ENCODE peak calls at places on chromosome 10, in eight cellular contexts. One of them, this sample, is unnamed.

GRCh38 chr10:132763545-132763944 is 22.4 kb downstream of the NKX6-2 start:
- DNase-seq in fibroblast of lung: no peak
- DNase-seq in AG09309: no peak
- DNase-seq in left ventricle myocardium inferior: no peak
- DNase-seq in AG09319: no peak
- DNase-seq in mesothelial cell of epicardium: no peak
- DNase-seq in MCF 10A: no peak
- DNase-seq in GM23338: no peak
- DNase-seq in this sample: no peak

GRCh38 chr10:90969148-90969547 is 48.3 kb upstream of the ANKRD1 start:
- DNase-seq in fibroblast of lung: no peak
- DNase-seq in left ventricle myocardium inferior: no peak
- DNase-seq in mesothelial cell of epicardium: no peak
- DNase-seq in AG09309: no peak
- DNase-seq in MCF 10A: peak
- DNase-seq in GM23338: no peak
- DNase-seq in AG09319: no peak
- DNase-seq in this sample: no peak

GRCh38 chr10:128274938-128275337 is 148.7 kb upstream of the MKI67 start:
- DNase-seq in fibroblast of lung: no peak
- DNase-seq in left ventricle myocardium inferior: no peak
- DNase-seq in MCF 10A: peak
- DNase-seq in AG09309: peak
- DNase-seq in AG09319: no peak
- DNase-seq in mesothelial cell of epicardium: no peak
- DNase-seq in GM23338: no peak
- DNase-seq in this sample: peak

GRCh38 chr10:77160679-77161078 is 476.9 kb downstream of the KCNMA1 start:
- DNase-seq in fibroblast of lung: peak
- DNase-seq in MCF 10A: peak
- DNase-seq in AG09309: peak
- DNase-seq in mesothelial cell of epicardium: no peak
- DNase-seq in left ventricle myocardium inferior: no peak
- DNase-seq in GM23338: no peak
- DNase-seq in AG09319: peak
- DNase-seq in this sample: no peak

GRCh38 chr10:3902809-3903410 is 117.9 kb upstream of the KLF6 start:
- DNase-seq in GM23338: no peak
- DNase-seq in AG09319: no peak
- DNase-seq in left ventricle myocardium inferior: no peak
- DNase-seq in mesothelial cell of epicardium: no peak
- DNase-seq in AG09309: no peak
- DNase-seq in MCF 10A: no peak
- DNase-seq in fibroblast of lung: peak
- DNase-seq in this sample: no peak

GRCh38 chr10:131788386-131788785 is 112.4 kb upstream of the PPP2R2D start:
- DNase-seq in MCF 10A: no peak
- DNase-seq in GM23338: peak
- DNase-seq in left ventricle myocardium inferior: no peak
- DNase-seq in fibroblast of lung: no peak
- DNase-seq in mesothelial cell of epicardium: no peak
- DNase-seq in AG09319: no peak
- DNase-seq in AG09309: no peak
- DNase-seq in this sample: no peak

GRCh38 chr10:61452229-61452651 is 941 bp downstream of the TMEM26 start:
- DNase-seq in MCF 10A: no peak
- DNase-seq in mesothelial cell of epicardium: peak
- DNase-seq in GM23338: peak
- DNase-seq in AG09309: no peak
- DNase-seq in fibroblast of lung: peak
- DNase-seq in left ventricle myocardium inferior: no peak
- DNase-seq in AG09319: no peak
- DNase-seq in this sample: no peak

GRCh38 chr10:116737582-116738358 is 4.6 kb downstream of the HSPA12A start:
- DNase-seq in GM23338: peak
- DNase-seq in left ventricle myocardium inferior: no peak
- DNase-seq in AG09319: no peak
- DNase-seq in MCF 10A: no peak
- DNase-seq in AG09309: no peak
- DNase-seq in fibroblast of lung: no peak
- DNase-seq in mesothelial cell of epicardium: no peak
- DNase-seq in this sample: no peak

GRCh38 chr10:103599211-103599610 is 105.7 kb downstream of the NEURL1 start:
- DNase-seq in mesothelial cell of epicardium: no peak
- DNase-seq in GM23338: no peak
- DNase-seq in AG09309: no peak
- DNase-seq in fibroblast of lung: no peak
- DNase-seq in AG09319: no peak
- DNase-seq in left ventricle myocardium inferior: no peak
- DNase-seq in MCF 10A: no peak
- DNase-seq in this sample: no peak

GRCh38 chr10:103600956-103601569 is 107.6 kb downstream of the NEURL1 start:
- DNase-seq in AG09319: no peak
- DNase-seq in GM23338: no peak
- DNase-seq in mesothelial cell of epicardium: no peak
- DNase-seq in left ventricle myocardium inferior: no peak
- DNase-seq in MCF 10A: no peak
- DNase-seq in AG09309: no peak
- DNase-seq in fibroblast of lung: no peak
- DNase-seq in this sample: no peak

GRCh38 chr10:103600325-103600724 is 106.8 kb downstream of the NEURL1 start:
- DNase-seq in fibroblast of lung: no peak
- DNase-seq in AG09309: no peak
- DNase-seq in AG09319: no peak
- DNase-seq in mesothelial cell of epicardium: no peak
- DNase-seq in GM23338: no peak
- DNase-seq in left ventricle myocardium inferior: no peak
- DNase-seq in MCF 10A: no peak
- DNase-seq in this sample: no peak

GRCh38 chr10:103599907-103600306 is 106.4 kb downstream of the NEURL1 start:
- DNase-seq in mesothelial cell of epicardium: no peak
- DNase-seq in left ventricle myocardium inferior: no peak
- DNase-seq in GM23338: no peak
- DNase-seq in fibroblast of lung: no peak
- DNase-seq in MCF 10A: no peak
- DNase-seq in AG09319: no peak
- DNase-seq in AG09309: no peak
- DNase-seq in this sample: no peak

DNA sequence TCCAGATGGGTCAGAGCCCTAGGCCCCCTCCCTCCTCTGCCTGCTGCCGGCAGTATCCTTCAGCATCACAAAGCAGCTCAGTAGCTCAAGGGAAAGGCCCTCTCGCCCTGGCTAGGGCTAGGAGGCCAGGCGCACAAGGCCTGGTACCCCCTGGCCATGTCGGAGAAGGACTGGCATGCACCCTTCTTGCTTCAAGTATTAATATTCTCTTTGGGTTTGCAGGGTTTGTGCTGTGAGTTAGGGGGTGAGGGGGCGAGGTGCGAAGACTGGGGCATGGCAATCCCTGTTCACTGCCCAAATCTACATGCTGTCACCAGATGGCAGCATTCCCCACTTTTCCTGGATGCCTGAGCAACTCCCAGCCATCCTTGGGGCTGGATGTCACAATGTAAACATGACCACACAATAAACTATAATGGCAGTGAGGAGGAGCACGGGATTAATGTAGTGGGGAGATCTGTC is 105.2 kb downstream of the NEURL1 start:
- DNase-seq in fibroblast of lung: peak
- DNase-seq in AG09309: peak
- DNase-seq in mesothelial cell of epicardium: no peak
- DNase-seq in left ventricle myocardium inferior: no peak
- DNase-seq in GM23338: peak
- DNase-seq in MCF 10A: peak
- DNase-seq in AG09319: no peak
- DNase-seq in this sample: peak
- TF ChIP-seq CTCF in fibroblast of lung: peak
- TF ChIP-seq CTCF in AG09309: peak
- TF ChIP-seq CTCF in mesothelial cell of epicardium: peak
- TF ChIP-seq CTCF in left ventricle myocardium inferior: peak
- TF ChIP-seq CTCF in GM23338: peak
- TF ChIP-seq CTCF in MCF 10A: peak
- TF ChIP-seq CTCF in AG09319: peak
- TF ChIP-seq CTCF in this sample: peak

GRCh38 chr10:44022203-44022602 is 362.7 kb downstream of the CXCL12 start:
- DNase-seq in left ventricle myocardium inferior: no peak
- DNase-seq in MCF 10A: no peak
- DNase-seq in GM23338: no peak
- DNase-seq in AG09319: no peak
- DNase-seq in mesothelial cell of epicardium: no peak
- DNase-seq in AG09309: no peak
- DNase-seq in fibroblast of lung: no peak
- DNase-seq in this sample: no peak

GRCh38 chr10:44023517-44023916 is 361.4 kb downstream of the CXCL12 start:
- DNase-seq in AG09319: no peak
- DNase-seq in GM23338: no peak
- DNase-seq in mesothelial cell of epicardium: no peak
- DNase-seq in MCF 10A: no peak
- DNase-seq in fibroblast of lung: no peak
- DNase-seq in AG09309: no peak
- DNase-seq in left ventricle myocardium inferior: no peak
- DNase-seq in this sample: no peak

GRCh38 chr10:44017483-44018145 is 367.3 kb downstream of the CXCL12 start:
- DNase-seq in AG09309: no peak
- DNase-seq in fibroblast of lung: no peak
- DNase-seq in GM23338: no peak
- DNase-seq in MCF 10A: no peak
- DNase-seq in AG09319: no peak
- DNase-seq in left ventricle myocardium inferior: no peak
- DNase-seq in mesothelial cell of epicardium: no peak
- DNase-seq in this sample: no peak

GRCh38 chr10:44016589-44017482 is 368.1 kb downstream of the CXCL12 start:
- DNase-seq in AG09319: no peak
- DNase-seq in mesothelial cell of epicardium: no peak
- DNase-seq in left ventricle myocardium inferior: no peak
- DNase-seq in fibroblast of lung: no peak
- DNase-seq in AG09309: no peak
- DNase-seq in GM23338: no peak
- DNase-seq in MCF 10A: no peak
- DNase-seq in this sample: peak

DNA sequence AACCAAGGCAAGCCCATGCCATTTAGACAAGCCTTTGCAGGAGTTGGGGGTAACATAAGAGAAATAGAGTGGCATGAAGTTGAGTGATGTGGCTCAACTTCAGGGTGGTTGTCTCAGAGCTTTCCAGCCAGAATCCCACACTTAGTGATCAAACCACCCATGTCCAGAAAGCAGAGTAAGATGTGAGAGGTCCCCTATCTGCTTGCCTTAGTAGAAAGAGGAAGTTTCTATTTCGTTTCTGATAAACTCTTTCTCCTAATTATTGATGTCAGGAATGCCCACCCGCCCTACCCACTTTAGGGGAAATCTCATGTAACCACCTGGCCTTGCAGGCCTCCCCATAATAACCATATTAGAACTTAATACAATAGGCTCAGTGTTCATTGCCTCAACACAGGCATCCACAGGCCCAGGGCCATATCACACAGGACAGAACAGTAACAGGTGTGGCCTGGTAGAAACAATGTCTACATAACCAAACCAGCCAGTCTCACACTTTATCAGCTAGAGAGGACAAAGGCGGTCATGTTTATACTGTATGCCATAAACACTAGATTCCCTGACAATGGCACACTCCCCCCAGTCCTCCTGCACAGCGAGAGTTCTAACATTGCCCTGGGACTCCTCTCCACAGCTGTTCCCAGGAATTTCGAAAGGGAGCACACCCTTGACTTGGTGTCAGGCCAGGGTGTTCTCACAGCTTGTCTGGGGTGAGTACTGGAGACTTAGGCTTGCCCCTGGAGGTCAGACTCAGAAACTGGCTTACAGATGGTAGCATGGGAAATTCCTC is 364.4 kb downstream of the CXCL12 start:
- DNase-seq in mesothelial cell of epicardium: no peak
- DNase-seq in left ventricle myocardium inferior: no peak
- DNase-seq in fibroblast of lung: no peak
- DNase-seq in GM23338: no peak
- DNase-seq in MCF 10A: peak
- DNase-seq in AG09309: no peak
- DNase-seq in AG09319: no peak
- DNase-seq in this sample: peak
- TF ChIP-seq CTCF in mesothelial cell of epicardium: no peak
- TF ChIP-seq CTCF in left ventricle myocardium inferior: no peak
- TF ChIP-seq CTCF in fibroblast of lung: no peak
- TF ChIP-seq CTCF in GM23338: no peak
- TF ChIP-seq CTCF in MCF 10A: no peak
- TF ChIP-seq CTCF in AG09309: no peak
- TF ChIP-seq CTCF in AG09319: no peak
- TF ChIP-seq CTCF in this sample: no peak

GRCh38 chr10:26857991-26858706 is 2.6 kb downstream of the ABI1 start:
- DNase-seq in GM23338: peak
- DNase-seq in MCF 10A: no peak
- DNase-seq in mesothelial cell of epicardium: no peak
- DNase-seq in left ventricle myocardium inferior: no peak
- DNase-seq in AG09309: no peak
- DNase-seq in AG09319: no peak
- DNase-seq in fibroblast of lung: no peak
- DNase-seq in this sample: peak
- TF ChIP-seq CTCF in GM23338: no peak
- TF ChIP-seq CTCF in MCF 10A: no peak
- TF ChIP-seq CTCF in mesothelial cell of epicardium: no peak
- TF ChIP-seq CTCF in left ventricle myocardium inferior: no peak
- TF ChIP-seq CTCF in AG09309: no peak
- TF ChIP-seq CTCF in AG09319: no peak
- TF ChIP-seq CTCF in fibroblast of lung: no peak
- TF ChIP-seq CTCF in this sample: no peak

GRCh38 chr10:88725798-88726197 is 19.7 kb downstream of the LIPK start:
- DNase-seq in fibroblast of lung: no peak
- DNase-seq in AG09319: no peak
- DNase-seq in MCF 10A: no peak
- DNase-seq in AG09309: no peak
- DNase-seq in mesothelial cell of epicardium: no peak
- DNase-seq in GM23338: no peak
- DNase-seq in left ventricle myocardium inferior: no peak
- DNase-seq in this sample: no peak

GRCh38 chr10:88730864-88731263 is 24.8 kb downstream of the LIPK start:
- DNase-seq in MCF 10A: no peak
- DNase-seq in left ventricle myocardium inferior: no peak
- DNase-seq in GM23338: no peak
- DNase-seq in AG09319: no peak
- DNase-seq in fibroblast of lung: no peak
- DNase-seq in mesothelial cell of epicardium: no peak
- DNase-seq in AG09309: no peak
- DNase-seq in this sample: no peak

GRCh38 chr10:88733215-88733614 is 26.6 kb upstream of the LIPN start:
- DNase-seq in mesothelial cell of epicardium: no peak
- DNase-seq in AG09309: no peak
- DNase-seq in left ventricle myocardium inferior: no peak
- DNase-seq in GM23338: no peak
- DNase-seq in AG09319: no peak
- DNase-seq in MCF 10A: no peak
- DNase-seq in fibroblast of lung: no peak
- DNase-seq in this sample: peak

GRCh38 chr10:88731296-88731695 is 25.2 kb downstream of the LIPK start:
- DNase-seq in MCF 10A: peak
- DNase-seq in fibroblast of lung: no peak
- DNase-seq in mesothelial cell of epicardium: no peak
- DNase-seq in AG09319: no peak
- DNase-seq in left ventricle myocardium inferior: no peak
- DNase-seq in AG09309: no peak
- DNase-seq in GM23338: peak
- DNase-seq in this sample: peak

DNA sequence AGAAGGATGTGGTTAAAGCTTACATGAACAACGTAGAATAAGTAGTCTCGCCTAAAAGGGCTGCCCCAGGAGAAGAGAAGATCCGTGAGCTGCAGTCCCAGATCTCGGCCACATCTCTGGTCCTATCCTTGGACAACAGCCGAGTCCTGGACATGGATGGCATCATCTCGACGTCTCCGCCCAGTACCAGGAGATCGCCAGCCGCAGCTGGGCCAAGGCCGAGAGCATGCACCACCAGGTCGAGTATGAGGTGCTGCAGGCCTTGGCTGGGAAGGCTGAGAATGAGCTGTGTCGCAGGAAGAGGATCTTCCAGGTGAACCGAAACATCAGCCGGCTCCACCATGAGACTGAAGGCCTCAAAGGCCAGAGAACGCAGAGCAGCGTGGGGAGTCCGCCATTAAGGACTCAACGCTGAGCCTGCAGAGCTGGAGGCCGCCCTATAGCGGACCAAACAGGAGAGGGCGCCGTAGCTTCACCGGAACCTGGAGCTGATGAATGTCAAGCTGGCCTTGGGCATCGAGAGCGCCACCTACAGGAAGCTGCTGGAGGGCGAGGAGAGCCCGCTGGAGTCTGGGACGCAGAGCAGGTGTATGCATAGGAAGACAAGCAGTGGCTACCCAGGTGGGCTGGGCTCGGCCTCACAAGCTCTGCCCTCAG is 22.2 kb downstream of the LIPK start:
- DNase-seq in fibroblast of lung: no peak
- DNase-seq in AG09319: no peak
- DNase-seq in left ventricle myocardium inferior: no peak
- DNase-seq in AG09309: no peak
- DNase-seq in mesothelial cell of epicardium: no peak
- DNase-seq in GM23338: peak
- DNase-seq in MCF 10A: peak
- DNase-seq in this sample: peak
- TF ChIP-seq CTCF in fibroblast of lung: peak
- TF ChIP-seq CTCF in AG09319: peak
- TF ChIP-seq CTCF in left ventricle myocardium inferior: no peak
- TF ChIP-seq CTCF in AG09309: peak
- TF ChIP-seq CTCF in mesothelial cell of epicardium: no peak
- TF ChIP-seq CTCF in GM23338: peak
- TF ChIP-seq CTCF in MCF 10A: peak
- TF ChIP-seq CTCF in this sample: peak